ENCODE peak calls at places on chromosome 6, in six cellular contexts. F is IMR-90, U is H1, M is neuronal stem cell, I is mesenchymal stem cell, T is H9. O is an unnamed sample.

GRCh38 chr6:101770116-101770515 is 376.6 kb downstream of the GRIK2 start:
- DNase-seq in F (no peak), I (no peak), M (no peak), T (no peak), U (no peak), O (no peak)

GRCh38 chr6:37784585-37784967 is 35.0 kb upstream of the ZFAND3 start:
- DNase-seq in I (no peak), T (peak; percentile 43), U (peak; percentile 54), F (no peak), M (no peak), O (peak; percentile 52)

GRCh38 chr6:27605401-27606342 is 132.8 kb upstream of the ZNF184 start:
- DNase-seq in M (peak; percentile 82), U (peak; percentile 95), F (peak; percentile 59), I (peak; percentile 85), T (peak; percentile 91), O (peak; percentile 96)

GRCh38 chr6:37988131-37988530 is 168.6 kb downstream of the ZFAND3 start:
- DNase-seq in U (no peak), I (peak; percentile 56), M (no peak), F (peak; percentile 89), T (no peak), O (no peak)

GRCh38 chr6:115910147-115910546 is 150.5 kb downstream of the FRK start:
- DNase-seq in T (peak; percentile 26), U (no peak), I (no peak), M (no peak), F (no peak), O (peak; percentile 34)

GRCh38 chr6:136822051-136822378 is 377 bp upstream of the PEX7 start:
- DNase-seq in U (peak; percentile 48), F (peak; percentile 62), I (no peak), T (peak; percentile 30), M (no peak), O (no peak)

GRCh38 chr6:35202066-35202546 is 11.7 kb upstream of the SCUBE3 start:
- DNase-seq in F (no peak), T (peak; percentile 36), I (no peak), M (no peak), U (no peak), O (no peak)

GRCh38 chr6:69699655-69700054 is 97.2 kb downstream of the LMBRD1 start:
- DNase-seq in U (no peak), I (no peak), T (no peak), F (no peak), M (no peak), O (no peak)

GRCh38 chr6:158654498-158654897 is 4.6 kb downstream of the SYTL3 start:
- DNase-seq in M (no peak), T (no peak), I (peak; percentile 97), F (peak; percentile 94), U (no peak), O (no peak)

GRCh38 chr6:75234126-75234865 is 9.3 kb downstream of the COX7A2 start:
- DNase-seq in M (no peak), U (no peak), T (no peak), F (no peak), I (no peak), O (no peak)

GRCh38 chr6:11188161-11188915 is 44.1 kb downstream of the NEDD9 start:
- DNase-seq in F (peak; percentile 43), U (no peak), M (no peak), T (no peak), I (no peak), O (no peak)

GRCh38 chr6:143135326-143135725 is 74.6 kb downstream of the AIG1 start:
- DNase-seq in I (no peak), F (no peak), T (no peak), U (no peak), M (no peak), O (no peak)
- H2BK120ac ChIP-seq in I (no peak overlapping the region), F (no peak overlapping the region), T (no peak overlapping the region), U (no peak overlapping the region), M (no peak overlapping the region), O (no peak overlapping the region)

GRCh38 chr6:33391278-33392167 is at the start of gene KIFC1:
- DNase-seq in U (peak; percentile 100), I (peak; percentile 100), T (peak; percentile 99), F (peak; percentile 100), M (peak; percentile 99), O (peak; percentile 100)
- H2BK120ac ChIP-seq in U (no peak within 1 kb of the TSS), I (no peak within 1 kb of the TSS), T (no peak within 1 kb of the TSS), F (peak within 1 kb of the TSS; percentile 40), M (peak within 1 kb of the TSS; percentile 90), O (peak within 1 kb of the TSS; percentile 5)

GRCh38 chr6:326896-327537 is 34.7 kb downstream of the DUSP22 start:
- DNase-seq in U (no peak), I (no peak), M (no peak), T (no peak), F (no peak), O (no peak)

GRCh38 chr6:328184-328670 is 35.9 kb downstream of the DUSP22 start:
- DNase-seq in U (no peak), M (no peak), T (no peak), F (peak; percentile 92), I (peak; percentile 88), O (no peak)

GRCh38 chr6:329888-330691 is 37.8 kb downstream of the DUSP22 start:
- DNase-seq in U (no peak), I (peak; percentile 55), F (peak; percentile 22), T (no peak), M (no peak), O (peak; percentile 59)

GRCh38 chr6:328924-329323 is 36.6 kb downstream of the DUSP22 start:
- DNase-seq in I (no peak), U (no peak), T (no peak), F (no peak), M (no peak), O (no peak)

DNA sequence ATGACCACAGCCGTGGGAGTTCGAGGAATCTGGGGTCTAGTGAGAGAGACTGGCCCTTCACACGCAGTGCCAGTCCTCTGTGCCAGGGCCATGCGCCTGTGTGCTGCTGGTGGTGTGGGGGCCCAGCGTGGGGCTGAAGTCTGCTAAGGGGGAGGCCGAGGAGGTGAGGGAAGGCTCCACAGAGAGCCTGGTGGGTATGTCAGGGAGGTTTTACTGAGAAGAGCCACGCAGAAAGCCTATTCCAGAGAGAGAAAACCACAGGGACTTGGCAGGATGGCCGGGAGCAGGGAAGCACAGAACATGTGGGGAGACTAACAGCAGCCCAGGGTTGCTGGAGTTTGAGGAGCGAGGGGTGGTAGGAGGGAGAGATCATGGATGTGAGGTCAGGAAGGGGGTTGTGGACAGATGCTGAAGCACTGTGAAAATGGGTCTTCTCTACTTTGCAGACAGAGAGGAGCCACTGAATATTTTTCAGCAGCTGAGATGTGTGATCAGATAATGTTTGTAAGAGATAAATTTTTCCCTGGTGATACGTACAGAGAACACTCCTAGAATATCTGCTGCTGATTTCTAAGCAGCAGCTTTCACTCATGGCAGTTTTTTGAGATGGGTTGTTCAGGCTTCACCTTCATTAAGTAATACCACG is 35.4 kb downstream of the DUSP22 start:
- DNase-seq in U (no peak), T (no peak), M (no peak), I (no peak), F (peak; percentile 35), O (no peak)
- H2BK120ac ChIP-seq in U (no peak overlapping the region), T (no peak overlapping the region), M (no peak overlapping the region), I (no peak overlapping the region), F (no peak overlapping the region), O (no peak overlapping the region)

DNA sequence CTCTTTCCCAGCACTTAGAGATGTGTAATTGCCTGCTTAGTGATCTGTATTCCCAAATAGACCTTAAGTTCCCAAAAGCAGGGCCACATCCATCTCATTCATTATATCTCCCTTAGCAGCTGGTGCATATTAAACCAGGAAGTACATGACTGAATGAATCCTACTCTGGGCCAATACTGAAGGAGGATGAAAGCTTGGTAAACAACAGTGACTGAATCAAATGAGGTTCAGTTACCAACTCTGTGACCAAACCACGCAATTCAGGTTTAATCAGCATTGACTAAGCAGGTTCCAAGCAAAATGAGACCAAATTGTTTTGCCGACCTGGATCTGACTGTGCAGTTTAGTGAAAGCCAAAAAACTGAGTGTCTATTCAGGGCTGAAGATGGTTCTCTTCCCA is 121.3 kb upstream of the TCF21 start:
- DNase-seq in U (no peak), F (peak; percentile 63), T (no peak), I (no peak), M (no peak), O (no peak)
- H2BK120ac ChIP-seq in U (no peak overlapping the region), F (peak overlapping the region; percentile 80), T (no peak overlapping the region), I (no peak overlapping the region), M (no peak overlapping the region), O (no peak overlapping the region)

GRCh38 chr6:51350308-51350904 is 531.7 kb downstream of the TFAP2B start:
- DNase-seq in F (no peak), T (no peak), I (peak; percentile 1), U (no peak), M (no peak), O (no peak)

GRCh38 chr6:51352506-51353029 is 533.9 kb downstream of the TFAP2B start:
- DNase-seq in I (no peak), T (no peak), U (no peak), F (no peak), M (no peak), O (no peak)

GRCh38 chr6:51349866-51350265 is 531.2 kb downstream of the TFAP2B start:
- DNase-seq in I (no peak), T (no peak), F (no peak), U (no peak), M (no peak), O (no peak)
- H2BK120ac ChIP-seq in I (no peak overlapping the region), T (no peak overlapping the region), F (no peak overlapping the region), U (no peak overlapping the region), M (no peak overlapping the region), O (no peak overlapping the region)

GRCh38 chr6:25014806-25015560 is 79.2 kb upstream of the RIPOR2 start:
- DNase-seq in F (peak; percentile 78), U (no peak), M (no peak), I (peak; percentile 96), T (no peak), O (peak; percentile 71)

GRCh38 chr6:25012657-25013056 is 76.9 kb upstream of the RIPOR2 start:
- DNase-seq in U (no peak), I (peak; percentile 64), M (no peak), T (no peak), F (peak; percentile 83), O (no peak)

GRCh38 chr6:25013249-25013648 is 77.5 kb upstream of the RIPOR2 start:
- DNase-seq in T (no peak), F (no peak), I (no peak), M (no peak), U (no peak), O (no peak)

GRCh38 chr6:25016311-25016710 is 80.6 kb upstream of the RIPOR2 start:
- DNase-seq in F (no peak), I (peak; percentile 57), U (no peak), M (no peak), T (no peak), O (no peak)

GRCh38 chr6:25014375-25014774 is 78.6 kb upstream of the RIPOR2 start:
- DNase-seq in I (no peak), M (no peak), U (no peak), F (no peak), T (no peak), O (no peak)
- H2BK120ac ChIP-seq in I (no peak overlapping the region), M (no peak overlapping the region), U (no peak overlapping the region), F (peak overlapping the region; percentile 21), T (no peak overlapping the region), O (no peak overlapping the region)